ENCODE peak calls at places on chromosome 5, in four cellular contexts. X, O, S and Q are unnamed samples.

GRCh38 chr5:81303563-81303962 is 2.2 kb downstream of the ZCCHC9 start:
- DNase-seq in X (peak; percentile 77), O (no peak), S (no peak), Q (no peak)

GRCh38 chr5:108212775-108213346 is 169.0 kb downstream of the FBXL17 start:
- DNase-seq in X (peak; percentile 57), O (peak; percentile 41), S (no peak), Q (peak; percentile 21)

GRCh38 chr5:146967646-146968045 is 89.1 kb upstream of the PPP2R2B start:
- DNase-seq in X (no peak), O (no peak), S (no peak), Q (no peak)

GRCh38 chr5:152092580-152092979 is 167.9 kb upstream of the GLRA1 start:
- DNase-seq in X (no peak), O (no peak), S (no peak), Q (no peak)

GRCh38 chr5:137192293-137192743 is 306.8 kb downstream of the SPOCK1 start:
- DNase-seq in X (peak; percentile 82), O (no peak), S (no peak), Q (no peak)

GRCh38 chr5:150619359-150620230 is 20.9 kb upstream of the SYNPO start:
- DNase-seq in X (peak; percentile 89), O (no peak), S (no peak), Q (no peak)

GRCh38 chr5:135861646-135862045 is 27.2 kb downstream of the SLC25A48 start:
- DNase-seq in X (no peak), O (no peak), S (no peak), Q (no peak)

GRCh38 chr5:78691073-78691960 is 42.7 kb upstream of the LHFPL2 start:
- DNase-seq in X (no peak), O (no peak), S (no peak), Q (no peak)

GRCh38 chr5:37121465-37121864 is 127.7 kb downstream of the CPLANE1 start:
- DNase-seq in X (no peak), O (no peak), S (no peak), Q (no peak)

GRCh38 chr5:169577966-169578365 is 5.6 kb upstream of the SPDL1 start:
- DNase-seq in X (peak; percentile 50), O (no peak), S (no peak), Q (no peak)

GRCh38 chr5:151480859-151481258 is 33.5 kb downstream of the SLC36A1 start:
- DNase-seq in X (peak; percentile 36), O (no peak), S (no peak), Q (no peak)

GRCh38 chr5:127723571-127723970 is 20.4 kb downstream of the CCDC192 start:
- DNase-seq in X (peak; percentile 7), O (no peak), S (no peak), Q (no peak)

GRCh38 chr5:146699129-146699528 is 179.4 kb downstream of the PPP2R2B start:
- DNase-seq in X (no peak), O (no peak), S (no peak), Q (no peak)

GRCh38 chr5:180860887-180861822 is at the start of gene ZFP62:
- DNase-seq in X (peak; percentile 80), O (peak; percentile 94), S (peak; percentile 95), Q (peak; percentile 94)
- TF ChIP-seq CTCF in X (no peak), O (no peak), S (no peak), Q (no peak)

DNA sequence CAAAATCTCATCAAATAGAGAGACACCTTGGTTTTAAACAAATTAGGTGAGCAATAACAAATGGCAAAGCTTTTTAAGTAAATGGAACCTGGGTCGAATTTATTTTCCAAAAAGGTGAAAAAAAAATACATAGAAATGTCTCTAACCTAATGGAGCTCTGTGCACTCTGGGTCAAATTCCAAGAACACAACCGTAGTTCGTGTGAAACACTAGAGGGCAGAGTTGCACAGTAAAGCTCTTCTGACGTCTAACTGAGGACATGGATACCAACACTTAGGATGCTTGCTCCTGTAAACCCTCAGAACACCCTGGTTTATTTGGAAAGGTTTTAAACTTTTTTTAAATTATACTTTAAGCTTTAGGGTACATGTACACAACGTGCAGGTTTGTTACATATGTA is 18.9 kb downstream of the MARCHF11 start:
- DNase-seq in X (peak; percentile 39), O (no peak), S (no peak), Q (peak; percentile 33)
- TF ChIP-seq CTCF in X (peak; percentile 71), O (peak; percentile 54), S (peak; percentile 67), Q (peak; percentile 74)

GRCh38 chr5:119452373-119453044 is at the start of gene HSD17B4:
- DNase-seq in X (peak; percentile 85), O (peak; percentile 93), S (peak; percentile 90), Q (peak; percentile 85)

GRCh38 chr5:119453045-119453383 is 717 bp downstream of the HSD17B4 start:
- DNase-seq in X (peak; percentile 29), O (no peak), S (no peak), Q (no peak)

GRCh38 chr5:119449882-119450281 is 2.4 kb upstream of the HSD17B4 start:
- DNase-seq in X (no peak), O (no peak), S (no peak), Q (no peak)

GRCh38 chr5:119452060-119452372 is 281 bp upstream of the HSD17B4 start:
- DNase-seq in X (no peak), O (no peak), S (no peak), Q (no peak)

DNA sequence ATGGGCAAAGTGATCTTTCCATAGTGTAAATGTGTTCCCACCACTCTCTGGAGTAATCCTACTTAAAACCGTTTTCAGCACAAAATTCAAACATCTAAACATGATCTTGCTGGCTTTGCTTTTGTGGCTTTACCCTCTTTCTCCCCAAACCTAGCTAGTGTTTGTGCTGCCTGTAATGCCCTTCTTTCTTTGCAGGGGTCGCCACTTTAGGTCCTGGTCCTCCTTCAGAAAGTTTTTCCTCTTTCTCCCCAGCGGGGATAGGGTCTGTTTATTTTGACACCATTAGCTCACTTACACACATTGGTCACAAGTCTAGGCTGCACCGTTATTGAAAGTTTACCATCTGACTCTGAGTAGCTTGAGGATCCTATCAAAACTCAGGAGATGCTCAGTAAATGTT is 736 bp upstream of the HSD17B4 start:
- DNase-seq in X (no peak), O (no peak), S (no peak), Q (no peak)
- TF ChIP-seq CTCF in X (no peak), O (peak; percentile 45), S (no peak), Q (no peak)

DNA sequence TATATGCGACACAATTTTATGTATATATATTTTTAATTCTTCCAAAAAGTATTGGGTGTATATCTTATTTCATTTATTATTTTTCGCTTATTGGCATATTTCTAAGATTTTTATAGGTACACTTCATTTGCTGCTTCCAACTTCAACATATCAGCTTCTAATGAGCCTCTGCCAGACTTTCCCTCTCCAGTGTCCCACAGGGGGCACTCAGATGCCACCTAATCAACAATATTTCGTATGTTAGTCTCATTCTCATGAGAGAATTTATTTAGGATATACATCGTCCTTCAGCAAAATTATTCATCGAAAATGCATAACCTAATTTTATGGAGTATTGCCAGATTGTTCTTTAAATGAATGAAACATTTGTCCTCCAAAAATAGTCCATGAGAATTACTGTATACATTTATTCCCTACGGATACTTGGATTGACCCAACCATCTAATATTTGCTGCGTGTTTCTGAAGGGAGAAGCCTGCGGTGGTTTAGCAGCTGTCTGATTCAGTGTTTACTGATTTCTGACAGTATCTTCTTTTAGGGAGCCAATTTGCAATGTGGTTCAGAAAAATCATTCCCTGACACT is 100.6 kb upstream of the SELENOP start:
- DNase-seq in X (peak; percentile 20), O (no peak), S (no peak), Q (no peak)
- TF ChIP-seq CTCF in X (peak; percentile 47), O (no peak), S (peak; percentile 68), Q (no peak)

GRCh38 chr5:68745459-68745858 is 348.4 kb upstream of the SLC30A5 start:
- DNase-seq in X (no peak), O (no peak), S (no peak), Q (no peak)
- TF ChIP-seq CTCF in X (no peak), O (peak; percentile 18), S (peak; percentile 31), Q (no peak)